ENCODE peak calls at places on chromosome 18, in ten cellular contexts. K is Right ventricle myocardium superior; H is GDM1; B is GM20000; V is fibroblast of lung; E is C1 segment of cervical spinal cord; J is stimulated activated CD4-positive, alpha-beta T cell treated with anti-CD3 and anti-CD28 coated beads, Interleukin-4, amount 100 ng/mL, for 4 hours; O is CD4-positive, alpha-beta T cell; Y is glutamatergic neuron; M is SW480. Q is an unnamed sample.

GRCh38 chr18:76441668-76442412 is 53.2 kb downstream of the ZNF516 start:
- DNase-seq in K (peak), V (no peak), M (no peak), Y (no peak), H (no peak), B (no peak), J (no peak), O (no peak), E (no peak), Q (no peak)

GRCh38 chr18:74434466-74434865 is 22.6 kb downstream of the DIPK1C start:
- DNase-seq in Y (no peak), O (no peak), J (no peak), K (no peak), E (no peak), M (no peak), H (no peak), V (no peak), B (no peak), Q (no peak)

GRCh38 chr18:80109676-80110078 is 615 bp downstream of the ADNP2 start:
- DNase-seq in H (no peak), K (peak), Y (peak), M (peak), B (peak), J (no peak), O (no peak), V (peak), E (peak), Q (peak)

GRCh38 chr18:1270081-1270480 is 365.4 kb downstream of the ADCYAP1 start:
- DNase-seq in M (no peak), E (no peak), O (no peak), H (no peak), J (no peak), K (no peak), V (no peak), B (no peak), Y (no peak), Q (no peak)

GRCh38 chr18:69358197-69358895 is 42.3 kb upstream of the DOK6 start:
- DNase-seq in O (no peak), B (no peak), V (no peak), M (no peak), H (no peak), J (no peak), K (no peak), Y (no peak), E (no peak), Q (no peak)

GRCh38 chr18:63613420-63613819 is 26.3 kb downstream of the SERPINB13 start:
- DNase-seq in Y (no peak), J (no peak), O (no peak), M (no peak), V (no peak), K (no peak), H (no peak), E (no peak), B (no peak), Q (no peak)

GRCh38 chr18:36775396-36775795 is 53.4 kb downstream of the TPGS2 start:
- DNase-seq in B (no peak), J (no peak), M (no peak), K (no peak), E (no peak), H (no peak), Y (no peak), O (no peak), V (no peak), Q (no peak)

GRCh38 chr18:12911025-12911927 is 27.2 kb upstream of the PTPN2 start:
- DNase-seq in V (peak), M (no peak), Y (peak), H (no peak), J (peak), O (peak), K (no peak), B (peak), E (no peak), Q (peak)

GRCh38 chr18:39604836-39605235 is 2039.2 kb upstream of the CELF4 start:
- DNase-seq in K (no peak), H (no peak), Y (no peak), E (no peak), V (peak), M (no peak), O (no peak), B (no peak), J (no peak), Q (no peak)

GRCh38 chr18:10070581-10071000 is 156.8 kb downstream of the VAPA start:
- DNase-seq in K (no peak), J (no peak), M (no peak), E (no peak), Y (no peak), H (no peak), V (peak), O (no peak), B (no peak), Q (no peak)

Q was measured in left ventricle myocardium superior.